ENCODE peak calls at places on chromosomes 13 and 19, in eight cellular contexts. L is activated CD4-positive, alpha-beta memory T cell treated with anti-CD3 and anti-CD28 coated beads, Interleukin-2, amount 10 ng/mL, durations not matched to agents 7 days and 5 days; O is EL; K is NCI-H1436; H is LoVo; A is stimulated activated CD4-positive, alpha-beta T cell treated with anti-CD3 and anti-CD28 coated beads, TNF-alpha, amount 100 ng/mL, for 4 hours; W is WERI-Rb-1; N is HEK293T. D is an unnamed sample.
A peak's percentile ranks its signal among the peaks of the same experiment; 100 is the strongest.

GRCh38 chr19:17023805-17024204 is 2.8 kb downstream of the CPAMD8 start:
- DNase-seq in L (no peak), O (no peak), K (no peak), H (no peak), A (no peak), W (no peak), N (no peak), D (no peak)

GRCh38 chr13:31887311-31887710 is 144.3 kb upstream of the FRY start:
- DNase-seq in L (no peak), O (peak; percentile 36), K (no peak), H (no peak), A (no peak), W (no peak), N (no peak), D (no peak)

GRCh38 chr19:38452430-38453366 is 19.2 kb downstream of the RYR1 start:
- DNase-seq in L (peak; percentile 21), O (no peak), K (peak; percentile 12), H (no peak), A (no peak), W (peak; percentile 61), N (peak; percentile 96), D (no peak)

GRCh38 chr13:28716511-28716910 is 2.3 kb downstream of the SLC46A3 start:
- DNase-seq in L (no peak), O (peak; percentile 89), K (no peak), H (peak; percentile 94), A (no peak), W (no peak), N (no peak), D (no peak)

GRCh38 chr19:38793186-38793585 is 4.2 kb downstream of the LGALS7B start:
- DNase-seq in L (no peak), O (peak; percentile 60), K (no peak), H (no peak), A (no peak), W (no peak), N (no peak), D (no peak)

GRCh38 chr13:105466376-105466775 is 1069.1 kb downstream of the EFNB2 start:
- DNase-seq in L (no peak), O (no peak), K (no peak), H (no peak), A (no peak), W (peak; percentile 59), N (no peak), D (no peak)

GRCh38 chr19:595326-596262 is 5.9 kb downstream of the HCN2 start:
- DNase-seq in L (no peak), O (no peak), K (no peak), H (no peak), A (no peak), W (peak; percentile 97), N (no peak), D (no peak)

GRCh38 chr13:72204291-72204690 is 337.3 kb upstream of the DACH1 start:
- DNase-seq in L (no peak), O (peak; percentile 65), K (no peak), H (no peak), A (no peak), W (no peak), N (no peak), D (no peak)

GRCh38 chr13:31029129-31029528 is 96.7 kb downstream of the TEX26 start:
- DNase-seq in L (no peak), O (no peak), K (no peak), H (no peak), A (no peak), W (no peak), N (no peak), D (no peak)

GRCh38 chr13:66503890-66504289 is 726.2 kb downstream of the PCDH9 start:
- DNase-seq in L (no peak), O (no peak), K (no peak), H (no peak), A (no peak), W (no peak), N (no peak), D (no peak)

GRCh38 chr13:22090114-22090513 is 419.2 kb downstream of the FGF9 start:
- DNase-seq in L (no peak), O (no peak), K (no peak), H (peak; percentile 24), A (no peak), W (no peak), N (no peak), D (no peak)

GRCh38 chr13:113551081-113552000 is 33.2 kb upstream of the TFDP1 start:
- DNase-seq in L (no peak), O (no peak), K (peak; percentile 74), H (no peak), A (no peak), W (peak; percentile 7), N (no peak), D (no peak)

GRCh38 chr19:48881741-48882657 is 9.8 kb downstream of the PPP1R15A start:
- DNase-seq in L (no peak), O (no peak), K (no peak), H (no peak), A (no peak), W (no peak), N (peak; percentile 61), D (no peak)

GRCh38 chr19:58325623-58326022 is 1.2 kb upstream of the ZSCAN22 start:
- DNase-seq in L (no peak), O (no peak), K (no peak), H (no peak), A (no peak), W (no peak), N (no peak), D (no peak)

GRCh38 chr13:110560606-110561334 is 752 bp downstream of the RAB20 start:
- DNase-seq in L (no peak), O (peak; percentile 51), K (no peak), H (no peak), A (no peak), W (peak; percentile 37), N (peak; percentile 14), D (no peak)

GRCh38 chr13:99275093-99275469 is 16.9 kb upstream of the GPR18 start:
- DNase-seq in L (peak; percentile 57), O (peak; percentile 57), K (no peak), H (no peak), A (no peak), W (no peak), N (no peak), D (no peak)

GRCh38 chr19:5891938-5892771 is 11.4 kb downstream of the NDUFA11 start:
- DNase-seq in L (no peak), O (peak; percentile 43), K (no peak), H (no peak), A (no peak), W (peak; percentile 70), N (peak; percentile 56), D (no peak)

D was measured in GM12892.